ENCODE peak calls at places on chromosome 20, in four cellular contexts. One of them, this sample, is unnamed.

GRCh38 chr20:48831702-48832422 is 4.1 kb upstream of the PREX1 start:
- DNase-seq in K562: peak; percentile 57
- DNase-seq in WTC11: no peak
- DNase-seq in HepG2: no peak
- DNase-seq in this sample: peak; percentile 76

GRCh38 chr20:48544402-48545333 is 283.1 kb downstream of the PREX1 start:
- DNase-seq in K562: no peak
- DNase-seq in WTC11: no peak
- DNase-seq in HepG2: no peak
- DNase-seq in this sample: no peak

GRCh38 chr20:63826753-63827152 is 4.3 kb downstream of the ZBTB46 start:
- DNase-seq in K562: no peak
- DNase-seq in WTC11: no peak
- DNase-seq in HepG2: no peak
- DNase-seq in this sample: no peak

GRCh38 chr20:53555081-53555480 is 38.6 kb downstream of the ZNF217 start:
- DNase-seq in K562: no peak
- DNase-seq in WTC11: no peak
- DNase-seq in HepG2: no peak
- DNase-seq in this sample: no peak

GRCh38 chr20:18314786-18315406 is 26.6 kb downstream of the ZNF133 start:
- DNase-seq in K562: no peak
- DNase-seq in WTC11: no peak
- DNase-seq in HepG2: no peak
- DNase-seq in this sample: peak; percentile 22

GRCh38 chr20:50987493-50988210 is 29.0 kb downstream of the MOCS3 start:
- DNase-seq in K562: peak; percentile 85
- DNase-seq in WTC11: peak; percentile 69
- DNase-seq in HepG2: peak; percentile 89
- DNase-seq in this sample: peak; percentile 92

GRCh38 chr20:17460119-17460518 is 71.1 kb downstream of the BFSP1 start:
- DNase-seq in K562: peak; percentile 7
- DNase-seq in WTC11: no peak
- DNase-seq in HepG2: no peak
- DNase-seq in this sample: peak; percentile 36

GRCh38 chr20:50754420-50754819 is 23.0 kb downstream of the PARD6B start:
- DNase-seq in K562: no peak
- DNase-seq in WTC11: no peak
- DNase-seq in HepG2: no peak
- DNase-seq in this sample: no peak

GRCh38 chr20:39117486-39117885 is 155.3 kb downstream of the DHX35 start:
- DNase-seq in K562: no peak
- DNase-seq in WTC11: no peak
- DNase-seq in HepG2: peak; percentile 73
- DNase-seq in this sample: peak; percentile 21

GRCh38 chr20:50286609-50287008 is 96.0 kb downstream of the CEBPB start:
- DNase-seq in K562: no peak
- DNase-seq in WTC11: no peak
- DNase-seq in HepG2: no peak
- DNase-seq in this sample: peak; percentile 86

GRCh38 chr20:37095108-37095608 is 639 bp downstream of the RBL1 start:
- DNase-seq in K562: peak; percentile 65
- DNase-seq in WTC11: peak; percentile 18
- DNase-seq in HepG2: peak; percentile 41
- DNase-seq in this sample: peak; percentile 35

GRCh38 chr20:50670126-50670862 is 21.0 kb downstream of the RIPOR3 start:
- DNase-seq in K562: no peak
- DNase-seq in WTC11: no peak
- DNase-seq in HepG2: peak; percentile 89
- DNase-seq in this sample: peak; percentile 84

GRCh38 chr20:4153661-4154238 is 138.4 kb upstream of the RNF24 start:
- DNase-seq in K562: no peak
- DNase-seq in WTC11: no peak
- DNase-seq in HepG2: no peak
- DNase-seq in this sample: no peak

GRCh38 chr20:37053230-37053950 is 42.4 kb downstream of the RBL1 start:
- DNase-seq in K562: no peak
- DNase-seq in WTC11: no peak
- DNase-seq in HepG2: no peak
- DNase-seq in this sample: no peak

GRCh38 chr20:50338479-50339195 is 148.0 kb downstream of the CEBPB start:
- DNase-seq in K562: peak; percentile 64
- DNase-seq in WTC11: peak; percentile 41
- DNase-seq in HepG2: peak; percentile 49
- DNase-seq in this sample: no peak

GRCh38 chr20:1376007-1376406 is 16.8 kb downstream of the FKBP1A start:
- DNase-seq in K562: no peak
- DNase-seq in WTC11: no peak
- DNase-seq in HepG2: no peak
- DNase-seq in this sample: no peak

GRCh38 chr20:1376453-1377270 is 16.2 kb downstream of the FKBP1A start:
- DNase-seq in K562: no peak
- DNase-seq in WTC11: no peak
- DNase-seq in HepG2: no peak
- DNase-seq in this sample: no peak

GRCh38 chr20:1377341-1377871 is 15.4 kb downstream of the FKBP1A start:
- DNase-seq in K562: no peak
- DNase-seq in WTC11: no peak
- DNase-seq in HepG2: no peak
- DNase-seq in this sample: no peak

GRCh38 chr20:1374246-1374645 is 18.6 kb downstream of the FKBP1A start:
- DNase-seq in K562: no peak
- DNase-seq in WTC11: no peak
- DNase-seq in HepG2: no peak
- DNase-seq in this sample: no peak

GRCh38 chr20:1375515-1375914 is 17.3 kb downstream of the FKBP1A start:
- DNase-seq in K562: no peak
- DNase-seq in WTC11: no peak
- DNase-seq in HepG2: no peak
- DNase-seq in this sample: no peak
- TF ChIP-seq HMGXB4 in K562: no peak
- TF ChIP-seq HMGXB4 in WTC11: no peak
- TF ChIP-seq HMGXB4 in HepG2: no peak
- TF ChIP-seq HMGXB4 in this sample: no peak

GRCh38 chr20:23021941-23022340 is 13.2 kb upstream of the SSTR4 start:
- DNase-seq in K562: no peak
- DNase-seq in WTC11: no peak
- DNase-seq in HepG2: no peak
- DNase-seq in this sample: no peak

GRCh38 chr20:23022849-23023248 is 12.3 kb upstream of the SSTR4 start:
- DNase-seq in K562: no peak
- DNase-seq in WTC11: no peak
- DNase-seq in HepG2: no peak
- DNase-seq in this sample: no peak

GRCh38 chr20:23021541-23021940 is 13.6 kb upstream of the SSTR4 start:
- DNase-seq in K562: no peak
- DNase-seq in WTC11: no peak
- DNase-seq in HepG2: no peak
- DNase-seq in this sample: no peak

GRCh38 chr20:23024701-23025100 is 10.4 kb upstream of the SSTR4 start:
- DNase-seq in K562: no peak
- DNase-seq in WTC11: no peak
- DNase-seq in HepG2: no peak
- DNase-seq in this sample: no peak

GRCh38 chr20:23023621-23024187 is 11.4 kb upstream of the SSTR4 start:
- DNase-seq in K562: peak; percentile 11
- DNase-seq in WTC11: peak; percentile 51
- DNase-seq in HepG2: no peak
- DNase-seq in this sample: no peak
- TF ChIP-seq HMGXB4 in K562: no peak
- TF ChIP-seq HMGXB4 in WTC11: no peak
- TF ChIP-seq HMGXB4 in HepG2: no peak
- TF ChIP-seq HMGXB4 in this sample: no peak

DNA sequence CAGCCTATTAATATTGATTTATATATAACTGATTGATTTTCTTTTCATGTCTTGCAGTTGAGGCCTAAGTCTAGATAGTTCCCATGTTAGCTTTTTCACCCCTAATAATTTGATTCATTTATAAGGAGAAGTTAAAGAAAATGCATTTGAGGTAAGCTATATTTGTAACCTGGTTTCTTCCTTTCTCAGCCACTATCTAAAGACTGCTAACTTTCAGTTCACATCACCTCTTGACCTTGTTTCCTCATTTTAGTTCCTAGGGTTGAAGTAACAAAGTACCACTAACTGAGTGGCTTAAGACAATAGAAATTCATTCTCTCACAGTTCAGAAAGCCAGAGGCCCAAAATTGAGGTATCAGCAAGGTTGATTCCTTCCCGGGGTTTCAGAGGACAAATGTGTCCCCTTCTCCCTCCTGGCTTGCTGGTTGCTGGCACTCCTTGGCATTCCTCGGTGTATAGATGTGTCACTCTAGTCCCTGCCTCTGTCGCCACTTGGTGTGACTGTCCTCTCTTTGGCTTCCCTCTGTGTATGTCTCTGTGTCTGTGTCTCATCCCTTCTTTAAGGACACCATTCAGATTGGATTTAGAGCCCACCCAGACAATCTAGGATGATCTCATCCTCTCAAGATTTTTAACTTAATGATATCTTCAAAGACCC is 55.9 kb upstream of the C20orf144 start:
- DNase-seq in K562: no peak
- DNase-seq in WTC11: no peak
- DNase-seq in HepG2: no peak
- DNase-seq in this sample: no peak
- TF ChIP-seq HMGXB4 in K562: no peak
- TF ChIP-seq HMGXB4 in WTC11: no peak
- TF ChIP-seq HMGXB4 in HepG2: no peak
- TF ChIP-seq HMGXB4 in this sample: no peak

DNA sequence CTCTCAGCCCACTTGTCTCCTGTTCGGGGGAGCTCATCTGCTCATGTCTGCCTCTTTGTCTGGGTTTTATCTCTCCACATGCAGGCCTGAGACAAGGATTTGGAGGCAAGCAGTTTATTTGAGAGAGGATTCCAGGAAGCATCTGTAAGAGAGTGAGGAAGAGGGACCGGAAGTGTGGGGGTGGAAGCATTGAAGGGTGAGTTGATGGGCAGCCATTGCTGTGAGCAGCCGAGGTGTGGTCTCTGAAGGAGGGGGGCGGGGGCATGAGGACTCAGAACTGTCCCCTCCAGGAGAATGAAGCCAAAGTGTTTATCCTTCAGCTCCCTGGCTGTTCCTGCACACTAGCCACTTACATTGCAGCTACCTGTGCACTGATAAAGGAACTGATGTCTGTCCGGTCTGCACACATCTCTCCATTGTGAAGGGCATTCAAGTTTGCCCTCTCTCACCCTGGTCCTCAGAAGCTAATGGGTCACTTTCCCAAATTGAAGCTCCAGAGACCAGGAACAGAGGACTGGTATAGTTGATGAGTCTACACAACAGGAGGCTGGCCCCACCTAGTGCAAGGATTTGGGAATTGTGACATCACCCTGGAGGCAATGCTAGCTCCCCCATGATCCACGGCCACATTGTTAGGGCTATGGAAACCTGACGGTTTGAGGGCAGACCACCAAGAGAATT is 100.5 kb upstream of the FOXA2 start:
- DNase-seq in K562: peak; percentile 37
- DNase-seq in WTC11: no peak
- DNase-seq in HepG2: no peak
- DNase-seq in this sample: no peak
- TF ChIP-seq HMGXB4 in K562: no peak
- TF ChIP-seq HMGXB4 in WTC11: no peak
- TF ChIP-seq HMGXB4 in HepG2: no peak
- TF ChIP-seq HMGXB4 in this sample: no peak

GRCh38 chr20:35055445-35056276 is 36.9 kb downstream of the TRPC4AP start:
- DNase-seq in K562: no peak
- DNase-seq in WTC11: no peak
- DNase-seq in HepG2: no peak
- DNase-seq in this sample: no peak
- TF ChIP-seq HMGXB4 in K562: no peak
- TF ChIP-seq HMGXB4 in WTC11: no peak
- TF ChIP-seq HMGXB4 in HepG2: no peak
- TF ChIP-seq HMGXB4 in this sample: no peak

GRCh38 chr20:60203451-60203850 is 245.2 kb downstream of the CDH26 start:
- DNase-seq in K562: no peak
- DNase-seq in WTC11: no peak
- DNase-seq in HepG2: no peak
- DNase-seq in this sample: no peak
- TF ChIP-seq HMGXB4 in K562: no peak
- TF ChIP-seq HMGXB4 in WTC11: no peak
- TF ChIP-seq HMGXB4 in HepG2: no peak
- TF ChIP-seq HMGXB4 in this sample: no peak

DNA sequence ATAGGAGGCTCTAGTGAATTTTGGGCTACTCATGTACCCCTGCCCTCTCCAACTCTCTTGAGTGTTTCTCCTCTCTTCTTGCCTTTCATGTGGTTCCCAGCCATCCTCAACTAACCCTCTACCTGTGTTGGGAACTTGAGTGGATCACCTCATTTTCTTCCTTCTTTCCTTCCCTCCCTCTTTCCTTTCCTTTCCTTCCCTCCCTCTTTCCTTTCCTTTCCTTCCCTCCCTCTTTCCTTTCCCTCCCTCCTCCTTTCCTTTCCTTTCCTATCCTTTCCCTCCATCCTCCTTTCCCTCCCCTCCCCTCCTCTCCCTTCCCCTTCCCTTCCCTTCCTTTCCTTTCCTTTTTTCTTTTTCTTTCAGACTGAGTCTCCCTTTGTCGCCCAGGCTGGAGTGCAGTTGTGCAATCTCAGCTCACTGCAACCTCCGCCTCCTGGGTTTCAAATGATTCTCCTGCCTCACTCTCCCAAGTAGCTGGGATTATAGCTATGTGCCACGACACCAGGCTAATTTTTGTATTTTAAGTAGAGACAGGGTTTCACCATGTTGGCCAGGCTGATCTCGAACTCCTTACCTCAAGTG is 63.8 kb downstream of the BTBD3 start:
- DNase-seq in K562: no peak
- DNase-seq in WTC11: no peak
- DNase-seq in HepG2: no peak
- DNase-seq in this sample: no peak
- TF ChIP-seq HMGXB4 in K562: no peak
- TF ChIP-seq HMGXB4 in WTC11: no peak
- TF ChIP-seq HMGXB4 in HepG2: no peak
- TF ChIP-seq HMGXB4 in this sample: no peak

GRCh38 chr20:40462600-40462999 is 226.4 kb downstream of the MAFB start:
- DNase-seq in K562: no peak
- DNase-seq in WTC11: no peak
- DNase-seq in HepG2: no peak
- DNase-seq in this sample: no peak
- TF ChIP-seq HMGXB4 in K562: no peak
- TF ChIP-seq HMGXB4 in WTC11: no peak
- TF ChIP-seq HMGXB4 in HepG2: no peak
- TF ChIP-seq HMGXB4 in this sample: no peak

DNA sequence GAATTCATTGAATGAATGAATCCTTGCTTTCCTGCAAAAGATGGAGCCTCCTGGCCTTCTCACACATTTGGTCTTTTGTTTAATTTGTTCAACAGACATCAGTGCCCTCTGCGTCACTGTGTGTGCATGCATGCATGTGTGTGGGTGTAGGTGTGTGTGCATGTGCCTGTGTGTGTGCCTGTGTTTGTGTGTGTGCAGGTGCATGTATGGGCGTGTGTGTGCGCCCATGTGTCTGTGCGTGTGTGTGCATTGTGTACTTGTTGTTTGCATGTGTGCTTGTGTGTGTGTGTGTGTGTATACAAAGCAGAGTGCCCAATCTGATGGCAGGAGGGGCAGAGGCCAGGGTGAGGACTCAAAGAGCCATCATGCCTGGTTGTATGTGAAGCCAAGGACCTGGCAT is 36.0 kb downstream of the C20orf203 start:
- DNase-seq in K562: no peak
- DNase-seq in WTC11: no peak
- DNase-seq in HepG2: no peak
- DNase-seq in this sample: no peak
- TF ChIP-seq HMGXB4 in K562: no peak
- TF ChIP-seq HMGXB4 in WTC11: no peak
- TF ChIP-seq HMGXB4 in HepG2: no peak
- TF ChIP-seq HMGXB4 in this sample: no peak

GRCh38 chr20:59221049-59221748 is 57.6 kb downstream of the ZNF831 start:
- DNase-seq in K562: no peak
- DNase-seq in WTC11: no peak
- DNase-seq in HepG2: peak; percentile 13
- DNase-seq in this sample: peak; percentile 27
- TF ChIP-seq HMGXB4 in K562: no peak
- TF ChIP-seq HMGXB4 in WTC11: no peak
- TF ChIP-seq HMGXB4 in HepG2: no peak
- TF ChIP-seq HMGXB4 in this sample: no peak